ENCODE peak calls at places on chromosomes 3 and 15, in five cellular contexts. U is fibroblast of the conjunctiva; J is ovary; S is IMR-90; R is activated naive CD4-positive, alpha-beta T cell treated with anti-CD3 and anti-CD28 coated beads, Interleukin-2, amount 10 ng/mL, durations not matched to agents 7 days and 5 days. Y is an unnamed sample.

GRCh38 chr3:31250116-31250813 is 282.5 kb upstream of the STT3B start:
- DNase-seq in U (no peak), J (no peak), S (peak; percentile 6), R (no peak), Y (no peak)

GRCh38 chr3:149967067-149967685 is 3.5 kb downstream of the PFN2 start:
- DNase-seq in U (peak; percentile 52), J (no peak), S (peak; percentile 69), R (no peak), Y (peak; percentile 72)

GRCh38 chr3:71658131-71658530 is 67.1 kb downstream of the EIF4E3 start:
- DNase-seq in U (peak; percentile 71), J (peak; percentile 81), S (peak; percentile 26), R (no peak), Y (peak; percentile 73)

GRCh38 chr3:135216659-135217058 is 421.6 kb downstream of the EPHB1 start:
- DNase-seq in U (no peak), J (no peak), S (no peak), R (no peak), Y (no peak)

GRCh38 chr15:74025436-74025835 is 30.9 kb downstream of the PML start:
- DNase-seq in U (no peak), J (no peak), S (peak; percentile 61), R (no peak), Y (no peak)

GRCh38 chr3:120153294-120153693 is 59.0 kb upstream of the GSK3B start:
- DNase-seq in U (peak; percentile 29), J (no peak), S (peak; percentile 86), R (no peak), Y (peak; percentile 67)

GRCh38 chr3:58482917-58483636 is 8.8 kb upstream of the KCTD6 start:
- DNase-seq in U (no peak), J (no peak), S (no peak), R (no peak), Y (no peak)

GRCh38 chr15:39304201-39304841 is 276.6 kb upstream of the THBS1 start:
- DNase-seq in U (peak; percentile 59), J (no peak), S (peak; percentile 99), R (no peak), Y (peak; percentile 44)

GRCh38 chr3:170815340-170815739 is 54.7 kb downstream of the RPL22L1 start:
- DNase-seq in U (no peak), J (no peak), S (no peak), R (no peak), Y (peak; percentile 29)

GRCh38 chr3:44065311-44065710 is 176.4 kb upstream of the TOPAZ1 start:
- DNase-seq in U (peak; percentile 35), J (no peak), S (no peak), R (no peak), Y (no peak)

GRCh38 chr3:173891272-173892100 is 493.9 kb downstream of the NLGN1 start:
- DNase-seq in U (no peak), J (no peak), S (no peak), R (no peak), Y (peak; percentile 29)

GRCh38 chr15:62569460-62570404 is 404.6 kb upstream of the C2CD4B start:
- DNase-seq in U (peak; percentile 31), J (peak; percentile 82), S (peak; percentile 96), R (no peak), Y (peak; percentile 76)

GRCh38 chr3:32399030-32399620 is 7.5 kb downstream of the CMTM7 start:
- DNase-seq in U (peak; percentile 57), J (no peak), S (peak; percentile 60), R (peak; percentile 49), Y (peak; percentile 68)

Y was measured in astrocyte of the spinal cord.